ENCODE peak calls at places on chromosomes 11 and 22, in five cellular contexts. G, C, K, S and H are unnamed samples. For H3K4me1, the result is how much of the 10 kb centered on the place peaks cover.

GRCh38 chr11:6443269-6444003 is 2.6 kb upstream of the HPX start:
- DNase-seq in G (peak), C (peak), K (peak), S (peak), H (peak)

GRCh38 chr11:8809185-8809584 is 101.8 kb upstream of the AKIP1 start:
- DNase-seq in K (no peak), C (no peak), S (peak), G (no peak), H (no peak)

GRCh38 chr11:38693306-38693705 is 2095.3 kb upstream of the RAG2 start:
- DNase-seq in K (no peak), S (no peak), C (no peak), G (no peak), H (no peak)

GRCh38 chr22:17884084-17884483 is 109.8 kb upstream of the BID start:
- DNase-seq in S (no peak), C (no peak), K (no peak), G (no peak), H (no peak)

GRCh38 chr11:93577291-93577690 is 34.1 kb upstream of the SMCO4 start:
- DNase-seq in S (peak), C (no peak), G (no peak), K (no peak), H (no peak)

GRCh38 chr22:34847072-34847471 is 218.9 kb upstream of the ISX start:
- DNase-seq in G (no peak), K (no peak), C (no peak), S (no peak), H (no peak)

GRCh38 chr11:48022445-48022844 is 42.1 kb downstream of the PTPRJ start:
- DNase-seq in K (no peak), S (no peak), C (no peak), G (no peak), H (no peak)

GRCh38 chr22:36252754-36253522 is at the start of gene APOL1:
- DNase-seq in K (no peak), S (peak), G (peak), C (peak), H (no peak)

GRCh38 chr11:116614306-116615210 is 158.2 kb downstream of the BUD13 start:
- DNase-seq in S (no peak), G (peak), K (no peak), C (no peak), H (no peak)

GRCh38 chr11:73236879-73237278 is 18.8 kb downstream of the P2RY2 start:
- DNase-seq in G (no peak), C (peak), S (peak), K (peak), H (peak)

GRCh38 chr11:123474994-123475393 is 44.9 kb downstream of the GRAMD1B start:
- DNase-seq in G (peak), C (no peak), K (no peak), S (no peak), H (no peak)

GRCh38 chr22:47367993-47368945 is 605.8 kb downstream of the TBC1D22A start:
- DNase-seq in C (peak), G (no peak), K (no peak), S (no peak), H (no peak)

GRCh38 chr22:41827671-41828070 is 5.2 kb upstream of the SREBF2 start:
- DNase-seq in C (no peak), K (no peak), G (no peak), S (no peak), H (no peak)

GRCh38 chr11:114653148-114653547 is 25.2 kb upstream of the NXPE2 start:
- DNase-seq in C (no peak), S (no peak), G (no peak), K (no peak), H (no peak)

GRCh38 chr22:28917747-28918543 is 34.6 kb downstream of the ZNRF3 start:
- DNase-seq in G (peak), C (peak), S (no peak), K (peak), H (no peak)
- H3K27ac ChIP-seq in G (peak), C (peak), S (no peak), K (peak), H (no peak)

GRCh38 chr11:65855927-65856363 is 2.0 kb downstream of the CFL1 start:
- DNase-seq in G (no peak), S (no peak), C (no peak), K (no peak), H (no peak)
- H3K4me3 ChIP-seq in G (no peak), S (peak), C (peak), K (peak), H (no peak)

DNA sequence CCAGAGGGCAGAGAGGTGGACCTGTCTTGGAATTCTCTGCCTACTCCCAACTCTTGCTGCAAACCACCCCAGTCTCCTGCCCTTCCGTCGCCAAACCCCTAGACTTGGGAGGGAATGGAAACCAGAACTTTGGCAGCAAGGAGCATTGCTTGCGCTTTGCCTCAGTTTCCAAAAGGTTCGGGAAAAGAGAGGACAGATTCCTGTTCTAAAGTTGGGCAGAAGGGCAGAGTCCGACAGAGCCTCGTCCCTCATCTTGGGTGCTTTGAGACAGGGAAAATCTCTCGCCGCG is 396 bp upstream of the ROBO3 start:
- DNase-seq in S (no peak), C (no peak), K (no peak), G (no peak), H (no peak)
- H3K4me1 ChIP-seq in S (under half), C (half or more), K (under half), G (under half), H (under half)

DNA sequence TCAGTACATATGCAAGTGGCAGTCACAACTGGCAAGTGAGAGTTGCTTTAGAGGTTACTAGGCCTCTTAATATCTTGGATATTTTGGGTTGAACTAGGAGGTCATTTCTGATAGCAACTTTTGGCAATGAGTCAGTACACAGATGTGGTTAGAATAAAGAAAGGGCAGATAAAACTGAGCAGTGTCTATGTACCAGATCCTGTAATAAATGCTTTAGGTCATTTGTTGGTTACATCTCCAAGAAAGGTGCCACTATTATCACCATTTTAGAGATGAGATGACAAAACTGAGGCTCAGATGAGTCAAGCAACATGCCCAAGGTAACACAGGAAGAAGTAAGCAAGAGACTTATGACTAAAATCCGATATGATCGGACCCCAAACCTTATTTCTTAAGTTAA is 25.0 kb downstream of the MAML2 start:
- DNase-seq in K (no peak), G (no peak), C (no peak), S (no peak), H (no peak)
- H3K27ac ChIP-seq in K (no peak), G (peak), C (no peak), S (no peak), H (no peak)

GRCh38 chr11:1842149-1843097 is 3.6 kb downstream of the TNNI2 start:
- DNase-seq in S (no peak), K (no peak), C (no peak), G (no peak), H (no peak)
- H3K4me3 ChIP-seq in S (no peak), K (no peak), C (no peak), G (no peak), H (no peak)